ENCODE peak calls at places on chromosomes 2 and 18, in six cellular contexts. W is uterus, M is psoas muscle, Q is endothelial cell of umbilical vein, E is neural progenitor cell, P is brain microvascular endothelial cell. N is an unnamed sample.

GRCh38 chr2:241135737-241136136 is 13.5 kb downstream of the PASK start:
- DNase-seq in W (no peak), M (no peak), Q (no peak), E (no peak), P (no peak), N (peak)

GRCh38 chr2:73983322-73984202 is 1.1 kb upstream of the TET3 start:
- DNase-seq in W (peak), M (no peak), Q (no peak), E (peak), P (no peak), N (peak)

GRCh38 chr2:49928541-49928940 is 774.2 kb upstream of the FSHR start:
- DNase-seq in W (no peak), M (no peak), Q (no peak), E (no peak), P (no peak), N (no peak)

GRCh38 chr2:58501371-58501770 is 260.2 kb upstream of the FANCL start:
- DNase-seq in W (no peak), M (no peak), Q (no peak), E (no peak), P (no peak), N (no peak)

GRCh38 chr2:80132284-80132683 is 172.3 kb downstream of the LRRTM1 start:
- DNase-seq in W (no peak), M (no peak), Q (no peak), E (no peak), P (no peak), N (no peak)

GRCh38 chr18:47510831-47511230 is 259.4 kb upstream of the SKOR2 start:
- DNase-seq in W (no peak), M (no peak), Q (no peak), E (no peak), P (no peak), N (no peak)

GRCh38 chr2:170456914-170457313 is 258.2 kb upstream of the SP5 start:
- DNase-seq in W (no peak), M (no peak), Q (no peak), E (no peak), P (no peak), N (no peak)

GRCh38 chr2:14524041-14524802 is 108.3 kb upstream of the LRATD1 start:
- DNase-seq in W (no peak), M (no peak), Q (no peak), E (no peak), P (no peak), N (no peak)

GRCh38 chr2:102754746-102755145 is 7.1 kb upstream of the TMEM182 start:
- DNase-seq in W (no peak), M (no peak), Q (no peak), E (no peak), P (no peak), N (no peak)

GRCh38 chr2:239919779-239920545 is 105.2 kb downstream of the NDUFA10 start:
- DNase-seq in W (no peak), M (no peak), Q (no peak), E (no peak), P (no peak), N (no peak)

GRCh38 chr2:39156107-39156506 is 35.3 kb upstream of the SOS1 start:
- DNase-seq in W (no peak), M (no peak), Q (no peak), E (no peak), P (no peak), N (no peak)

GRCh38 chr2:37641582-37642111 is 29.8 kb downstream of the CDC42EP3 start:
- DNase-seq in W (no peak), M (no peak), Q (no peak), E (no peak), P (no peak), N (no peak)

GRCh38 chr2:33727361-33728032 is 128.4 kb upstream of the FAM98A start:
- DNase-seq in W (no peak), M (no peak), Q (no peak), E (no peak), P (no peak), N (no peak)

GRCh38 chr2:203743441-203743932 is 37.0 kb downstream of the CD28 start:
- DNase-seq in W (no peak), M (peak), Q (peak), E (no peak), P (no peak), N (no peak)

GRCh38 chr2:48131503-48132293 is 225.4 kb upstream of the FBXO11 start:
- DNase-seq in W (peak), M (no peak), Q (no peak), E (no peak), P (peak), N (no peak)

GRCh38 chr18:22813648-22814328 is 119.3 kb upstream of the RBBP8 start:
- DNase-seq in W (no peak), M (no peak), Q (peak), E (peak), P (peak), N (no peak)

GRCh38 chr2:230870544-230871360 is 6.0 kb downstream of the ITM2C start:
- DNase-seq in W (no peak), M (no peak), Q (no peak), E (peak), P (no peak), N (no peak)

GRCh38 chr2:133422946-133423345 is 145.3 kb downstream of the NCKAP5 start:
- DNase-seq in W (no peak), M (no peak), Q (no peak), E (no peak), P (no peak), N (no peak)

GRCh38 chr2:163697429-163697828 is 38.4 kb downstream of the FIGN start:
- DNase-seq in W (no peak), M (no peak), Q (no peak), E (no peak), P (no peak), N (no peak)

GRCh38 chr18:50716902-50717301 is 102.9 kb downstream of the MRO start:
- DNase-seq in W (no peak), M (no peak), Q (no peak), E (no peak), P (no peak), N (no peak)

GRCh38 chr18:66160007-66160406 is 409.2 kb downstream of the CDH7 start:
- DNase-seq in W (no peak), M (no peak), Q (no peak), E (no peak), P (no peak), N (no peak)

GRCh38 chr2:130393318-130393910 is 37.6 kb downstream of the PTPN18 start:
- DNase-seq in W (no peak), M (no peak), Q (no peak), E (no peak), P (no peak), N (no peak)

GRCh38 chr2:221606369-221606768 is 34.3 kb upstream of the EPHA4 start:
- DNase-seq in W (no peak), M (no peak), Q (no peak), E (peak), P (no peak), N (no peak)

GRCh38 chr2:236291911-236292310 is 27.7 kb upstream of the ASB18 start:
- DNase-seq in W (no peak), M (no peak), Q (no peak), E (no peak), P (no peak), N (no peak)

GRCh38 chr18:55998071-55998522 is 410.1 kb upstream of the TCF4 start:
- DNase-seq in W (no peak), M (no peak), Q (no peak), E (peak), P (peak), N (peak)

GRCh38 chr18:44884446-44884845 is 203.8 kb downstream of the SETBP1 start:
- DNase-seq in W (no peak), M (no peak), Q (no peak), E (no peak), P (no peak), N (no peak)

GRCh38 chr2:63790913-63791312 is 50.8 kb upstream of the UGP2 start:
- DNase-seq in W (peak), M (no peak), Q (peak), E (no peak), P (peak), N (no peak)

GRCh38 chr18:43515481-43515880 is 238.2 kb upstream of the SYT4 start:
- DNase-seq in W (no peak), M (no peak), Q (no peak), E (no peak), P (no peak), N (no peak)

GRCh38 chr2:120308038-120308910 is 37.7 kb upstream of the INHBB start:
- DNase-seq in W (peak), M (no peak), Q (no peak), E (no peak), P (no peak), N (no peak)

GRCh38 chr2:126798276-126799140 is 100.2 kb upstream of the TEX51 start:
- DNase-seq in W (no peak), M (no peak), Q (no peak), E (no peak), P (no peak), N (peak)

GRCh38 chr2:224982226-224982625 is 60.0 kb downstream of the DOCK10 start:
- DNase-seq in W (no peak), M (no peak), Q (no peak), E (no peak), P (peak), N (peak)

GRCh38 chr2:3489449-3490115 is 29.7 kb downstream of the ADI1 start:
- DNase-seq in W (peak), M (no peak), Q (no peak), E (no peak), P (no peak), N (no peak)

GRCh38 chr2:229407170-229407569 is 136.1 kb upstream of the PID1 start:
- DNase-seq in W (peak), M (peak), Q (peak), E (peak), P (peak), N (peak)

GRCh38 chr2:231250698-231251097 is 52.3 kb downstream of the ARMC9 start:
- DNase-seq in W (no peak), M (no peak), Q (no peak), E (no peak), P (no peak), N (no peak)

DNA sequence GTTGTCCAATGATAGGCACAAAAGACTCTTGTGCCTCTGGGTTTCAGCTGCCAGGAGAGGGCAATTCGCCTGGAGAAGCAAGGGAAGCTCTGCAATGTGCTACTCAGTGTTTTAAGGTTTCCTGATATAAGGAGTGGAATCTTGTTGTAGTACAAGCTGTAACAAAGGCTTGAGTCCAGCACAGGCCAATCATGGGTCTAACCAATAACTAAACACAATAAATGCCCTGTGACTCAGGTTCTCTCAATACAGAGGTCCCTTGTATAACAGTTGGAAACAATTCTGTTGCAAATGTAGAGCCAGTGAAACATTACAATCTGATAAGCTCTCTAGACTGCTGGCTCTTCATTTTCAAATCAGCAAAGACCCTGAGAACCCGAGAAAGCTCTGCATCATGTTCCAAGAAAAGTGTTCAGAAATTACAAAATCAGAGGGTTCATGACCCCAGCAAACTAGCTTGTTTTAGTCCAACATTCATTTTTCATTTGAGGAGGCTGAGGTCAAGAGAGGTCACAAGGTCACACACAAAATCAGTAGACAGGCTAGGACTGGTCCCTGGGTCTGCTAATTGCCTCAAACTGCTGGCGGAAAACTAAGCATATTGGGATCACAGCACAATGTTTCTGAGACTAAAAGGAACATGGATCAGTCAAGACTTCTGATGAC is 59.0 kb upstream of the DNMT3A start:
- DNase-seq in W (no peak), M (no peak), Q (no peak), E (no peak), P (no peak), N (no peak)
- H3K27ac ChIP-seq in W (no peak), M (no peak), Q (no peak), E (no peak), P (no peak), N (no peak)

GRCh38 chr2:24045511-24046508 is 1.4 kb downstream of the WDCP start:
- DNase-seq in W (no peak), M (no peak), Q (no peak), E (no peak), P (no peak), N (no peak)
- H3K4me3 ChIP-seq in W (no peak), M (peak), Q (no peak), E (peak), P (peak), N (peak)

DNA sequence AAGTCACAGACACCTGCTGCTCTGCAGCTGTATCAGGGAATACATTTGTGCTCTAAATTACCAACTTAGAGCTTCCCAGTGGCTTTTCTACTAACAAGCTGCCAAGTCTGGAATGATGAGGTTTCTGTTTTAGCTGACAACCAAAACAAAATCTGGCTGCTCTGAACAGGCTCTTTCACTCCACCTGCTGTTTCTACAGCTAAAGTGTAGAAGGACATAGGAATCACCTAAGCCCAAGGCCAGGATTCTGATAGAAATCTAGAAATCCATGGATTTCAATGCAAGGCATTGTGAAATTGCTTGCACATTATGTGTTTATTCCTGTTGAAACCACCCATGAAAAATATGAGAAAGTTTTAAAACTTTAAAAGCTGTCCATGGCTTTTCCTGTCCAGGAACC is 201.2 kb downstream of the SUCLG1 start:
- DNase-seq in W (no peak), M (no peak), Q (no peak), E (peak), P (no peak), N (no peak)
- TF ChIP-seq CTCF in W (no peak), M (no peak), Q (no peak), E (peak), P (no peak), N (peak)

DNA sequence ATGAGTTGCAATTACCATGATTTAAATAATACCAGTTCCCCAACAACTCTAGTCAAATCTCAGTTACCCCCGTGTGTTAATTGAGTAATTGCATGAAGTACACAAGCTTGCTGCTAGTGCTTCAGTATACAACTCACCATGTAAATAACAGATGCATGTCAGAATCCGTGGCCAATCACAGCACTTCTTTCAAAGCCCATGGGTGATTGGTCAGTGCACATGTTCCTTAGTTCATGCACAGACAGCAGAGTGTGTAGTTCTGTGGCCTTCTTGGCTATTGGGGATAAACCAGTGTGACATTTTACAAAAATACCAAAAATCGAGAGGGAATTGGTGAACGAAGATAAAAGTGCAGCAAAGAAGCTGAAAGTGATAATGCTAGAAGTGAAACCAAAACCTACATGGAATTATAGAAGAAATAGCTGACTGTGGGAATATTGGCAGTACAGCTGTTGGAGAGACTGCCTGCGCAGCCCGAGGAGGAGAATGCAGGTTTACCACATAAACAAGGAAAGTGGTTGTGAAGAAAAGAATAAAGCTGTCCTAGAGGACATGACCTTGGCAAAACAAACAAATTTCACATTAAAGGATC is 59.4 kb downstream of the NEDD4L start:
- DNase-seq in W (no peak), M (no peak), Q (no peak), E (no peak), P (no peak), N (no peak)
- H3K27ac ChIP-seq in W (no peak), M (no peak), Q (no peak), E (no peak), P (no peak), N (no peak)